ENCODE peak calls at places on chromosome 21, in four cellular contexts. One of them, this sample, is unnamed.

GRCh38 chr21:23936991-23937390 is 1670.3 kb downstream of the MRPL39 start:
- DNase-seq in HL-60: no peak
- DNase-seq in hypothalamus: no peak
- DNase-seq in T-cell: no peak
- DNase-seq in this sample: no peak

GRCh38 chr21:29499734-29500343 is 201.1 kb downstream of the BACH1 start:
- DNase-seq in HL-60: no peak
- DNase-seq in hypothalamus: peak; percentile 14
- DNase-seq in T-cell: no peak
- DNase-seq in this sample: no peak

GRCh38 chr21:37896788-37897187 is 19.5 kb downstream of the KCNJ6 start:
- DNase-seq in HL-60: no peak
- DNase-seq in hypothalamus: no peak
- DNase-seq in T-cell: no peak
- DNase-seq in this sample: no peak

GRCh38 chr21:39020751-39021474 is 162.3 kb downstream of the PSMG1 start:
- DNase-seq in HL-60: no peak
- DNase-seq in hypothalamus: no peak
- DNase-seq in T-cell: no peak
- DNase-seq in this sample: no peak

GRCh38 chr21:44984792-44985440 is 45.1 kb downstream of the SLX9 start:
- DNase-seq in HL-60: no peak
- DNase-seq in hypothalamus: no peak
- DNase-seq in T-cell: no peak
- DNase-seq in this sample: no peak

GRCh38 chr21:34022557-34023335 is 50.6 kb upstream of the MRPS6 start:
- DNase-seq in HL-60: peak; percentile 67
- DNase-seq in hypothalamus: no peak
- DNase-seq in T-cell: peak; percentile 12
- DNase-seq in this sample: peak; percentile 36

GRCh38 chr21:46284077-46284644 is 1.2 kb downstream of the MCM3AP start:
- DNase-seq in HL-60: peak; percentile 54
- DNase-seq in hypothalamus: no peak
- DNase-seq in T-cell: no peak
- DNase-seq in this sample: no peak

GRCh38 chr21:42063206-42063577 is 7.9 kb upstream of the UMODL1 start:
- DNase-seq in HL-60: no peak
- DNase-seq in hypothalamus: no peak
- DNase-seq in T-cell: no peak
- DNase-seq in this sample: no peak

GRCh38 chr21:42063578-42064521 is 7.3 kb upstream of the UMODL1 start:
- DNase-seq in HL-60: peak; percentile 43
- DNase-seq in hypothalamus: no peak
- DNase-seq in T-cell: peak; percentile 38
- DNase-seq in this sample: peak; percentile 23

GRCh38 chr21:44006017-44006624 is 6.0 kb upstream of the TRAPPC10 start:
- DNase-seq in HL-60: no peak
- DNase-seq in hypothalamus: no peak
- DNase-seq in T-cell: no peak
- DNase-seq in this sample: no peak

GRCh38 chr21:36120304-36120902 is 14.5 kb upstream of the CBR3 start:
- DNase-seq in HL-60: no peak
- DNase-seq in hypothalamus: peak; percentile 16
- DNase-seq in T-cell: no peak
- DNase-seq in this sample: no peak

GRCh38 chr21:34035619-34036354 is 37.6 kb upstream of the MRPS6 start:
- DNase-seq in HL-60: no peak
- DNase-seq in hypothalamus: no peak
- DNase-seq in T-cell: no peak
- DNase-seq in this sample: no peak

GRCh38 chr21:45042664-45043161 is 31.7 kb upstream of the ADARB1 start:
- DNase-seq in HL-60: no peak
- DNase-seq in hypothalamus: no peak
- DNase-seq in T-cell: no peak
- DNase-seq in this sample: no peak

This sample was measured in activated gamma-delta T cell treated with anti-CD3 and anti-CD28 coated beads, Interleukin-2, amount 50 U/mL, for 16 hours.